ENCODE peak calls at places on chromosomes 11 and 22, in five cellular contexts. C is endothelial cell of umbilical vein, Z is cardiac fibroblast, Y is coronary artery, J is heart right ventricle. G is an unnamed sample.

GRCh38 chr11:83511646-83512045 is 225.5 kb upstream of the CCDC90B start:
- DNase-seq in Y (no peak), Z (no peak), C (no peak), J (no peak), G (no peak)

GRCh38 chr11:85712953-85713352 is 27.0 kb upstream of the CCDC89 start:
- DNase-seq in C (no peak), Y (no peak), J (no peak), Z (no peak), G (no peak)

GRCh38 chr11:62851807-62852522 is 12.6 kb upstream of the WDR74 start:
- DNase-seq in Z (no peak), J (no peak), C (no peak), Y (no peak), G (no peak)

GRCh38 chr11:65555693-65556231 is 2.4 kb downstream of the LTBP3 start:
- DNase-seq in C (peak; percentile 71), J (peak; percentile 62), Y (peak; percentile 87), Z (peak; percentile 82), G (peak; percentile 69)

GRCh38 chr11:129980086-129980485 is 22.5 kb downstream of the PRDM10 start:
- DNase-seq in Y (no peak), C (no peak), Z (no peak), J (no peak), G (no peak)

GRCh38 chr11:12807621-12808020 is 133.4 kb downstream of the TEAD1 start:
- DNase-seq in Y (no peak), J (no peak), Z (no peak), C (no peak), G (no peak)

GRCh38 chr11:66343176-66343575 is 1.7 kb downstream of the BRMS1 start:
- DNase-seq in J (no peak), C (no peak), Z (no peak), Y (no peak), G (no peak)

GRCh38 chr11:58334708-58335107 is 24.2 kb downstream of the OR5B17 start:
- DNase-seq in Z (peak; percentile 45), Y (no peak), J (no peak), C (peak; percentile 87), G (peak; percentile 81)

GRCh38 chr11:47184711-47185304 is 1.4 kb downstream of the PACSIN3 start:
- DNase-seq in J (peak; percentile 45), Y (no peak), Z (peak; percentile 27), C (no peak), G (no peak)

GRCh38 chr11:118175031-118175531 is 1.4 kb downstream of the SCN2B start:
- DNase-seq in Y (no peak), C (no peak), Z (peak; percentile 18), J (no peak), G (peak; percentile 7)

GRCh38 chr11:61618991-61619390 is 38.1 kb upstream of the SYT7 start:
- DNase-seq in Z (no peak), C (no peak), J (no peak), Y (no peak), G (no peak)

GRCh38 chr22:32380991-32381390 is 23.3 kb downstream of the RFPL3 start:
- DNase-seq in C (peak; percentile 6), J (no peak), Y (no peak), Z (no peak), G (no peak)

GRCh38 chr11:62148271-62148980 is 24.6 kb downstream of the INCENP start:
- DNase-seq in J (no peak), C (no peak), Z (no peak), Y (peak; percentile 28), G (no peak)

GRCh38 chr22:12613199-12613598 is 2914.8 kb upstream of the OR11H1 start:
- DNase-seq in C (no peak), J (no peak), Y (no peak), Z (no peak), G (no peak)

GRCh38 chr22:37464181-37464580 is 22.0 kb downstream of the MFNG start:
- DNase-seq in C (peak; percentile 35), Y (no peak), Z (no peak), J (no peak), G (peak; percentile 16)

GRCh38 chr11:91124363-91124762 is 901.5 kb upstream of the CHORDC1 start:
- DNase-seq in Y (no peak), Z (no peak), J (no peak), C (no peak), G (no peak)

GRCh38 chr22:45503816-45504702 is 1.4 kb downstream of the FBLN1 start:
- DNase-seq in Y (no peak), Z (peak; percentile 54), J (no peak), C (no peak), G (peak; percentile 33)

GRCh38 chr11:59078435-59078834 is 7.7 kb upstream of the GLYATL1B start:
- DNase-seq in J (no peak), Y (no peak), C (no peak), Z (no peak), G (no peak)

GRCh38 chr22:28772633-28773460 is at the start of gene CCDC117:
- DNase-seq in C (peak; percentile 94), J (peak; percentile 95), Y (peak; percentile 93), Z (peak; percentile 97), G (peak; percentile 97)

GRCh38 chr11:86688398-86689179 is 16.2 kb upstream of the ME3 start:
- DNase-seq in C (no peak), Z (peak; percentile 56), Y (no peak), J (no peak), G (peak; percentile 60)

GRCh38 chr11:17738350-17739207 is 4.0 kb downstream of the KCNC1 start:
- DNase-seq in J (no peak), C (no peak), Z (no peak), Y (no peak), G (no peak)

GRCh38 chr11:46722566-46723358 is 3.7 kb downstream of the F2 start:
- DNase-seq in C (no peak), Z (no peak), J (no peak), Y (no peak), G (no peak)

GRCh38 chr11:119726150-119726553 is 2.8 kb downstream of the NECTIN1 start:
- DNase-seq in Y (no peak), Z (no peak), C (no peak), J (no peak), G (no peak)

GRCh38 chr11:67698247-67698646 is 23.8 kb upstream of the ALDH3B2 start:
- DNase-seq in Y (no peak), C (no peak), J (no peak), Z (no peak), G (no peak)

GRCh38 chr22:37819100-37819433 is 4.1 kb upstream of the GALR3 start:
- DNase-seq in C (no peak), Z (no peak), J (no peak), Y (no peak), G (no peak)

GRCh38 chr11:124779568-124779967 is 17.5 kb upstream of the ESAM start:
- DNase-seq in J (no peak), C (peak; percentile 30), Y (no peak), Z (peak; percentile 36), G (no peak)

GRCh38 chr22:30605449-30606110 is 1.4 kb upstream of the TCN2 start:
- DNase-seq in Y (no peak), J (peak; percentile 47), Z (peak; percentile 63), C (peak; percentile 66), G (peak; percentile 59)
- TF ChIP-seq CTCF in Y (peak; percentile 56), J (peak; percentile 71), Z (peak; percentile 78), C (peak; percentile 71), G (peak; percentile 77)

DNA sequence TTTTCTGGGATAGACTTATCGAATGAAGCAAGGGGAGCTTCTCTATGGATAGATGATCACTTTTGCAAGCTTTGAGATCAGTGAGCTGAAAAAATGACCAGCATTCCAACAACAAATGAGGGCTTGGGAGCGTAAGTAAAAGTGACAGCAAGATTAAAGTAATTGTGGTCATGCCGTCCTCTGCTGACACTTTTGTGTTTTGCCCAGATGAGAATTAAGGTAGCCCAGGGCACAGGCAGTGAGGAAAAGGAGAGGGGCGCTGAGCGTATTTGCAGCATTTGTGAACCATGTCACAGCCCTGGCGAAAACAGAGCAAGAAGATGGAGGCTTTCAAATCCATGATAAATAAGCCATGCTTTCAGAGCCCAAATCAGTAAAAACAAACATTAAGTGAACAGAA is 24.6 kb upstream of the TMA7B start:
- DNase-seq in Y (no peak), Z (no peak), C (no peak), J (no peak), G (no peak)
- H3K4me3 ChIP-seq in Y (no peak overlapping the region), Z (no peak overlapping the region), C (no peak overlapping the region), J (no peak overlapping the region), G (no peak overlapping the region)

GRCh38 chr22:30247974-30248373 is 1.4 kb upstream of the LIF start:
- DNase-seq in Y (no peak), J (no peak), C (no peak), Z (no peak), G (no peak)

GRCh38 chr22:30245181-30245984 is 1.2 kb downstream of the LIF start:
- DNase-seq in J (no peak), Z (no peak), C (no peak), Y (no peak), G (no peak)

GRCh38 chr22:30246962-30247376 is 410 bp upstream of the LIF start:
- DNase-seq in C (no peak), Z (no peak), J (no peak), Y (no peak), G (no peak)

GRCh38 chr22:30247561-30247960 is 1.0 kb upstream of the LIF start:
- DNase-seq in J (no peak), Y (no peak), C (no peak), Z (no peak), G (no peak)

GRCh38 chr22:30245985-30246901 is at the start of gene LIF:
- DNase-seq in Z (peak; percentile 61), J (no peak), Y (no peak), C (peak; percentile 19), G (peak; percentile 74)
- TF ChIP-seq CTCF in Z (no peak), J (no peak), Y (no peak), C (no peak), G (no peak)

DNA sequence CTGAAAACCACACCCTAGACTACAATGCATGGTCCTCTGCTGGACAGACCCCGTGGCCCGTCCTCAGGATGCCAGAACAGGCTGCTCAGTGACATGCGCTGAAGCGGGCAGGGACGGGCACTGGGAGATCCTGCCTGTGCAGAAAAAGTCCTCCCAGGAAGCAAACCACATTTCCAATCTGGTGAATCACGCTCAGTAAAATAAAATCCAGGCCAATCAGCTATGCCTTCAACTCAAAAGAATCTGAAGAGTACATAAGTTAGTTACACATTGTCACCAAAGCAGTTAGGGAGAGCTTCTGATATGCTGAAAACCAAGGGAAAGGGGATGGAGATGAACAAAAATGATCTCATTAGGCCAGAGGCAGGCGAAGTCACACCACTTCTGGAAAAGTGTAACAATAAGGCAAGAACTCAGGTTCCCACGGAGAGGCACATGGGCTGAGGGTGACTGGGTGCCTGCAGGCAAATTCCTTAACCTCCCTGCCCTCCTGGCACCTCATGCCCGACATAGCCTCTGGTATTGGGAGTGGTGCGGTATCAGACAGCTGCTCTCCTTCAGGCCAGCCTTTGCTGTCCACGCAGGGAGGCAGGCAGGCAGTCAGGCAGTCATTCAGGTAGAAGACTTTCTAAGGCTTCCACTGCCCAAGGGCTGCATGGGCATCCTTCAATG is 66.4 kb downstream of the APOL5 start:
- DNase-seq in J (no peak), Y (no peak), Z (no peak), C (no peak), G (no peak)
- H3K4me3 ChIP-seq in J (no peak overlapping the region), Y (no peak overlapping the region), Z (no peak overlapping the region), C (no peak overlapping the region), G (no peak overlapping the region)

DNA sequence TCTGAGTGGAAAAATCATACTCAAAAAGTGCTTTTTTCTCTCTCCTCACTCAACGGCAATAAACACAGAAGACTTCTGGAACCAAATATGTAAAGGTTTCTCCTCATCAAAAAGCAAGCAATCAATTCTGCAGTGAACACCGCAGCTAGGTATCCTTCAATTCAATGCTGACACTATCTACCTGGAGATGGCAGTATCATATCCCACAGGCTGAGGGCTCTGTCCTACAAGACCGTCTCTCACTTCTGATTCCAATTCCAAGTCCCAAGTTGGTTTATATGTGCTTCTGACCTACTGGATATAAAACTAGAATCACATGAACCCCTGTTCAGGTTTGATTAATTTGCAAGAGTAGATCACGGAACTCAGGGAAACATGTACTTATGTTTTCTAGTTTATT is 59.7 kb upstream of the LUZP2 start:
- DNase-seq in Y (no peak), Z (no peak), J (no peak), C (no peak), G (no peak)
- TF ChIP-seq CTCF in Y (no peak), Z (no peak), J (no peak), C (no peak), G (no peak)